ENCODE peak calls at places on chromosomes 12 and 14, in six cellular contexts. H is mucosa of descending colon, B is heart right ventricle, X is stomach, E is foreskin fibroblast, I is colonic mucosa. O is an unnamed sample.
A peak's percentile ranks its signal among the peaks of the same experiment; 100 is the strongest.

GRCh38 chr12:75571204-75571603 is 59.8 kb upstream of the KRR1 start:
- DNase-seq in H (no peak), B (no peak), X (no peak), E (no peak), I (no peak), O (no peak)

GRCh38 chr12:88552672-88553079 is 27.6 kb downstream of the KITLG start:
- DNase-seq in H (no peak), B (no peak), X (no peak), E (peak; percentile 29), I (no peak), O (peak; percentile 54)

GRCh38 chr12:124428136-124428791 is 133.4 kb downstream of the RFLNA start:
- DNase-seq in H (peak; percentile 72), B (peak; percentile 48), X (no peak), E (peak; percentile 91), I (no peak), O (peak; percentile 26)

GRCh38 chr14:81729622-81730021 is 196.0 kb upstream of the SEL1L start:
- DNase-seq in H (no peak), B (no peak), X (no peak), E (no peak), I (no peak), O (no peak)

GRCh38 chr14:91383439-91383838 is 34.2 kb downstream of the CCDC88C start:
- DNase-seq in H (no peak), B (no peak), X (no peak), E (no peak), I (no peak), O (no peak)

GRCh38 chr14:105283028-105283427 is 17.8 kb downstream of the BRF1 start:
- DNase-seq in H (no peak), B (no peak), X (no peak), E (no peak), I (no peak), O (no peak)

GRCh38 chr14:53108292-53108937 is 44.7 kb downstream of the DDHD1 start:
- DNase-seq in H (no peak), B (no peak), X (no peak), E (no peak), I (no peak), O (no peak)

GRCh38 chr14:39268393-39268792 is 34.7 kb downstream of the MIA2 start:
- DNase-seq in H (no peak), B (no peak), X (no peak), E (no peak), I (no peak), O (no peak)

GRCh38 chr12:121590476-121591143 is 9.8 kb upstream of the KDM2B start:
- DNase-seq in H (no peak), B (no peak), X (no peak), E (peak; percentile 61), I (no peak), O (no peak)

GRCh38 chr12:129096184-129096583 is 242.9 kb downstream of the GLT1D1 start:
- DNase-seq in H (no peak), B (no peak), X (no peak), E (no peak), I (no peak), O (no peak)

GRCh38 chr12:44875417-44875953 is 630 bp downstream of the NELL2 start:
- DNase-seq in H (no peak), B (no peak), X (no peak), E (no peak), I (no peak), O (no peak)

GRCh38 chr12:132282950-132283771 is 46.2 kb downstream of the GALNT9 start:
- DNase-seq in H (peak; percentile 46), B (peak; percentile 12), X (no peak), E (no peak), I (no peak), O (no peak)

DNA sequence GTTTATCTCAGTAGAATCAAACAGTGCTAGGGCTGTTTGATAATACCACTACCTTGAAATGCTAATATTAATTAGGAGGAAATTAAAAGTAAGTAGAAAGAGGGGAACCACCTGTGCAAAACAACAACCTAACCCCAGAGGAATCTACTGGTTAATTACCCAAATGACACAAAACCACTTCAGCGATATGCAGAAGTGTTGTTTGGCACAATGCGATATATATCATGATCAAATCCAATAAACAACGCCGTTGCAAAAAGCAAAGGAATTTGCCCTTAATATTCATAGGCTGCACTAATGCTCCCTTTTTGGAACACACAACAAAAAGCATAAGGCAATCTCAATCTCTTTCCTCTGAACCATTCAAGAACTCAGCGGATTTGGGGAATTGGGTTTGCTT is 1.6 kb downstream of the MAP4K5 start:
- DNase-seq in H (no peak), B (no peak), X (no peak), E (no peak), I (no peak), O (no peak)
- H3K4me3 ChIP-seq in H (no peak overlapping the region), B (peak overlapping the region; percentile 97), X (peak overlapping the region; percentile 85), E (peak overlapping the region; percentile 65), I (peak overlapping the region; percentile 95), O (peak overlapping the region; percentile 83)

GRCh38 chr14:59728294-59728693 is 142.3 kb downstream of the RTN1 start:
- DNase-seq in H (no peak), B (no peak), X (no peak), E (no peak), I (no peak), O (no peak)
- TF ChIP-seq CTCF in H (no peak), B (no peak), X (no peak), E (no peak), I (no peak), O (no peak)

DNA sequence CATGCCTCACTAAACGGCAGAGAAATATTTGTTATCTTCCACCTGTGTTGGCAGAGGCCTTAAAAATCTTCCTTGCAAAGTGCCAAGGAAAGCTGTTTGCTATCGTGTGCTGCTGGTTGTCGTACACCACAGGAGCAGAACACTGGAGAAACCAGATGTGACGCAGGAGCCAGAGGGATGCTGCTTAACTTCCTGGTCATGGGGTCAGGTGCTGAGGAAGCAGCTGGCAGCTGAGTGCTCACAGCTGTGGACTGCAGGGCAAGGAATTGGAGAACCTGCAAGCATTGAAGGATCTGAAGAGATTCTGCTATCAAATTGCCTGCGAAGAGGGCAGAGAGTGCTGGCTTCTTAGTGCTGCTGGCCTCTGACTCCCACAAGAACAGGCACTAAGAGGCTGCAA is 1323.4 kb downstream of the LRFN5 start:
- DNase-seq in H (no peak), B (no peak), X (no peak), E (no peak), I (no peak), O (no peak)
- H3K4me3 ChIP-seq in H (no peak overlapping the region), B (no peak overlapping the region), X (no peak overlapping the region), E (no peak overlapping the region), I (no peak overlapping the region), O (no peak overlapping the region)

GRCh38 chr12:4277205-4277543 is 3.6 kb downstream of the CCND2 start:
- DNase-seq in H (no peak), B (no peak), X (no peak), E (no peak), I (no peak), O (no peak)
- TF ChIP-seq CTCF in H (no peak), B (peak; percentile 0), X (peak; percentile 39), E (no peak), I (no peak), O (no peak)

DNA sequence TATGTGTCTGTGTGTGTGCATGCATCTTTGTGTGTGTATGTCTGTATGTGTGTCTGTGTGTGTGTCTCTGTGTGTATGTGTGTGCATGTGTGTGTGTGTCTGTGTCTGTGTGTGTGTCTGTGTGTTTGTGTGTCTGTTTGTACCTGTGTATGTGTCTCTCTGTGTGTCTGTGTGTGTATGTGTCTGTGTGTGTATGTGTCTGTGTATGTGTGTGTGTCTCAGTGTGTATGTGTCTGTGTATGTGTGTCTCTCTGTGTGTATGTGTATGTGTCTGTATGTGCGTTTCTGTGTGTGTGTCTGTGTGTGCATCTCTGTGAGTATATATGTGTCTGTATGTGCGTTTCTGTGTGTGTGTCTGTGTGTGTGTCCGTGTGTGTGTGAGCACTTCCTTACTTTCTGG is 39.6 kb upstream of the SMOC1 start:
- DNase-seq in H (no peak), B (no peak), X (no peak), E (no peak), I (no peak), O (no peak)
- H3K4me3 ChIP-seq in H (no peak overlapping the region), B (no peak overlapping the region), X (no peak overlapping the region), E (no peak overlapping the region), I (no peak overlapping the region), O (no peak overlapping the region)

GRCh38 chr12:61654698-61655097 is 605.5 kb upstream of the USP15 start:
- DNase-seq in H (no peak), B (no peak), X (no peak), E (no peak), I (no peak), O (no peak)
- TF ChIP-seq CTCF in H (no peak), B (no peak), X (no peak), E (peak; percentile 8), I (no peak), O (no peak)

DNA sequence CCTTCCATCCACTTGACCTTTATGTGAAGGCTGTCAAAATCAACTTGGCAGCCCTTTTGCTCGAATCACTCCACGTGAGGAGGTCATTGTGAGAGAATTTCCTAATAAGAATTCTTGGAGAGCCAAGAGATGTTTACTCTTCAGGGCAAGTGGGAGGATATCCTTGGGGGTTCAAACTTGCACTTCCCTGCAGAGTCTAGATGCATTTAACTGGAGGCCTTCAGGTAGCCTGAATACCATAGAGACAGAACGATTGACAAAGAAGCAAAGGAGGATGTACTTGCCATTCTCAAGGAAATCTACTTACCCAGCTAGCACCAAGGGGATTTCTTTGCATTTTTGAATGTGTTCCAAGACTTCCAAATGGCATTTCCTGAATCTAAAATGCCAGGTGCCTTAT is 1702.6 kb upstream of the FLRT2 start:
- DNase-seq in H (no peak), B (no peak), X (no peak), E (peak; percentile 9), I (no peak), O (no peak)
- H3K4me3 ChIP-seq in H (no peak overlapping the region), B (no peak overlapping the region), X (no peak overlapping the region), E (no peak overlapping the region), I (no peak overlapping the region), O (no peak overlapping the region)

DNA sequence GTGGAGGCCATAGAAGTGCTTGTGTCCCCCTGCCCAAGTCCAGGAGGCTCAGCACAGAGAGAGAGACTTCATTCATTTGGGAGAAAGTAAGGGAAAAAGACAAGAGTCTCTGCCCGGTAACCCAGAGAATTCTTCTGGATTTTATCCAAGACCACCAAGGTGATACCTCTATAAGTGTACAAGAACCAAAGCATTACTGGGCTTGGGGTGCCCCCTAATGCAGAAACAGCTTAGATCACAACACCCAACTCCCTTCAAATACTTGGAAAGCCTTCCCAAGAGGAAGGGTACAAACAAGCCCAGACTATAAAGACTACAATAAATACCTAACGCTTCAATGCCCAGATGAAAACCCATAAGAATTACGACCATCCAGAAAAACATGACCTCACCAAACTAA is 119.7 kb upstream of the PDE3A start:
- DNase-seq in H (no peak), B (no peak), X (no peak), E (no peak), I (no peak), O (no peak)
- TF ChIP-seq CTCF in H (no peak), B (no peak), X (no peak), E (no peak), I (no peak), O (no peak)

DNA sequence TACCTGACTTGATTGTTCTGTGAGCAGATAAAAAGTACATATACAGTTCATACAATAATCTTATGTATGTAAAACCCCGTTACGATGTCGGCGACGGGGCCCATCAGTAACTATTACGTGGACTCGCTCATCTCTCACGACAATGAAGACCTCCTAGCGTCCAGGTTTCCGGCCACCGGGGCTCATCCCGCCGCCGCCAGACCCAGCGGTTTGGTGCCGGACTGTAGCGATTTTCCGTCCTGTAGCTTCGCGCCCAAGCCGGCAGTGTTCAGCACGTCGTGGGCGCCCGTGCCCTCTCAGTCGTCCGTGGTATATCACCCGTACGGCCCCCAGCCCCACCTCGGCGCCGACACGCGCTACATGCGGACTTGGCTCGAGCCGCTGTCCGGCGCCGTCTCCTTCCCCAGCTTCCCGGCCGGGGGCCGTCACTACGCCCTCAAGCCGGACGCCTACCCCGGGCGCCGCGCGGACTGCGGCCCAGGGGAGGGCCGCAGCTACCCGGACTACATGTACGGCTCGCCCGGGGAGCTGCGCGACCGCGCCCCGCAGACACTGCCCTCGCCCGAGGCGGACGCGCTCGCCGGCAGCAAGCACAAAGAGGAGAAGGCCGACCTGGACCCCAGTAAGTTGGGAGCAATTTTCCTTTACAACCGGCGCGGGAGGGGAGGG is at the start of gene HOXC9:
- DNase-seq in H (peak; percentile 36), B (no peak), X (no peak), E (no peak), I (no peak), O (no peak)
- H3K4me3 ChIP-seq in H (no peak within 1 kb of the TSS), B (peak within 1 kb of the TSS; percentile 34), X (peak within 1 kb of the TSS; percentile 9), E (peak within 1 kb of the TSS; percentile 56), I (no peak within 1 kb of the TSS), O (peak within 1 kb of the TSS; percentile 96)